ENCODE peak calls at places on chromosome 13, in five cellular contexts. One of them, this sample, is unnamed.

GRCh38 chr13:109336730-109337129 is 449.7 kb downstream of the IRS2 start:
- DNase-seq in stimulated activated CD4-positive, alpha-beta T cell treated with anti-CD3 and anti-CD28 coated beads, Interleukin-2, amount 100 ng/mL, for 48 hours: no peak
- DNase-seq in heart right ventricle: no peak
- DNase-seq in activated naive CD4-positive, alpha-beta T cell treated with anti-CD3 and anti-CD28 coated beads, Interleukin-2, amount 10 ng/mL, durations not matched to agents 7 days and 5 days: no peak
- DNase-seq in left ventricle myocardium inferior: no peak
- DNase-seq in this sample: no peak

GRCh38 chr13:74306496-74306895 is 172.3 kb upstream of the KLF12 start:
- DNase-seq in stimulated activated CD4-positive, alpha-beta T cell treated with anti-CD3 and anti-CD28 coated beads, Interleukin-2, amount 100 ng/mL, for 48 hours: no peak
- DNase-seq in heart right ventricle: no peak
- DNase-seq in activated naive CD4-positive, alpha-beta T cell treated with anti-CD3 and anti-CD28 coated beads, Interleukin-2, amount 10 ng/mL, durations not matched to agents 7 days and 5 days: no peak
- DNase-seq in left ventricle myocardium inferior: no peak
- DNase-seq in this sample: no peak

GRCh38 chr13:107864543-107865460 is 350.5 kb downstream of the LIG4 start:
- DNase-seq in stimulated activated CD4-positive, alpha-beta T cell treated with anti-CD3 and anti-CD28 coated beads, Interleukin-2, amount 100 ng/mL, for 48 hours: no peak
- DNase-seq in heart right ventricle: peak; percentile 35
- DNase-seq in activated naive CD4-positive, alpha-beta T cell treated with anti-CD3 and anti-CD28 coated beads, Interleukin-2, amount 10 ng/mL, durations not matched to agents 7 days and 5 days: peak; percentile 34
- DNase-seq in left ventricle myocardium inferior: no peak
- DNase-seq in this sample: no peak

GRCh38 chr13:112735791-112736190 is 46.0 kb downstream of the ATP11A start:
- DNase-seq in stimulated activated CD4-positive, alpha-beta T cell treated with anti-CD3 and anti-CD28 coated beads, Interleukin-2, amount 100 ng/mL, for 48 hours: no peak
- DNase-seq in heart right ventricle: no peak
- DNase-seq in activated naive CD4-positive, alpha-beta T cell treated with anti-CD3 and anti-CD28 coated beads, Interleukin-2, amount 10 ng/mL, durations not matched to agents 7 days and 5 days: no peak
- DNase-seq in left ventricle myocardium inferior: no peak
- DNase-seq in this sample: no peak

GRCh38 chr13:100721885-100722512 is 47.4 kb upstream of the TMTC4 start:
- DNase-seq in stimulated activated CD4-positive, alpha-beta T cell treated with anti-CD3 and anti-CD28 coated beads, Interleukin-2, amount 100 ng/mL, for 48 hours: peak; percentile 59
- DNase-seq in heart right ventricle: peak; percentile 16
- DNase-seq in activated naive CD4-positive, alpha-beta T cell treated with anti-CD3 and anti-CD28 coated beads, Interleukin-2, amount 10 ng/mL, durations not matched to agents 7 days and 5 days: peak; percentile 66
- DNase-seq in left ventricle myocardium inferior: no peak
- DNase-seq in this sample: no peak

GRCh38 chr13:96223231-96223630 is 133.3 kb downstream of the HS6ST3 start:
- DNase-seq in stimulated activated CD4-positive, alpha-beta T cell treated with anti-CD3 and anti-CD28 coated beads, Interleukin-2, amount 100 ng/mL, for 48 hours: no peak
- DNase-seq in heart right ventricle: peak; percentile 49
- DNase-seq in activated naive CD4-positive, alpha-beta T cell treated with anti-CD3 and anti-CD28 coated beads, Interleukin-2, amount 10 ng/mL, durations not matched to agents 7 days and 5 days: no peak
- DNase-seq in left ventricle myocardium inferior: peak; percentile 14
- DNase-seq in this sample: peak; percentile 77

GRCh38 chr13:29458419-29458818 is 137.1 kb downstream of the SLC7A1 start:
- DNase-seq in stimulated activated CD4-positive, alpha-beta T cell treated with anti-CD3 and anti-CD28 coated beads, Interleukin-2, amount 100 ng/mL, for 48 hours: no peak
- DNase-seq in heart right ventricle: no peak
- DNase-seq in activated naive CD4-positive, alpha-beta T cell treated with anti-CD3 and anti-CD28 coated beads, Interleukin-2, amount 10 ng/mL, durations not matched to agents 7 days and 5 days: no peak
- DNase-seq in left ventricle myocardium inferior: no peak
- DNase-seq in this sample: no peak

GRCh38 chr13:40191186-40191980 is 475.1 kb downstream of the FOXO1 start:
- DNase-seq in stimulated activated CD4-positive, alpha-beta T cell treated with anti-CD3 and anti-CD28 coated beads, Interleukin-2, amount 100 ng/mL, for 48 hours: no peak
- DNase-seq in heart right ventricle: no peak
- DNase-seq in activated naive CD4-positive, alpha-beta T cell treated with anti-CD3 and anti-CD28 coated beads, Interleukin-2, amount 10 ng/mL, durations not matched to agents 7 days and 5 days: no peak
- DNase-seq in left ventricle myocardium inferior: no peak
- DNase-seq in this sample: no peak

GRCh38 chr13:31067416-31068118 is 94.1 kb downstream of the HSPH1 start:
- DNase-seq in stimulated activated CD4-positive, alpha-beta T cell treated with anti-CD3 and anti-CD28 coated beads, Interleukin-2, amount 100 ng/mL, for 48 hours: no peak
- DNase-seq in heart right ventricle: no peak
- DNase-seq in activated naive CD4-positive, alpha-beta T cell treated with anti-CD3 and anti-CD28 coated beads, Interleukin-2, amount 10 ng/mL, durations not matched to agents 7 days and 5 days: no peak
- DNase-seq in left ventricle myocardium inferior: no peak
- DNase-seq in this sample: no peak

GRCh38 chr13:102582256-102582655 is 14.5 kb upstream of the TPP2 start:
- DNase-seq in stimulated activated CD4-positive, alpha-beta T cell treated with anti-CD3 and anti-CD28 coated beads, Interleukin-2, amount 100 ng/mL, for 48 hours: no peak
- DNase-seq in heart right ventricle: no peak
- DNase-seq in activated naive CD4-positive, alpha-beta T cell treated with anti-CD3 and anti-CD28 coated beads, Interleukin-2, amount 10 ng/mL, durations not matched to agents 7 days and 5 days: peak; percentile 31
- DNase-seq in left ventricle myocardium inferior: no peak
- DNase-seq in this sample: no peak

GRCh38 chr13:50230365-50230978 is 215.2 kb downstream of the KCNRG start:
- DNase-seq in stimulated activated CD4-positive, alpha-beta T cell treated with anti-CD3 and anti-CD28 coated beads, Interleukin-2, amount 100 ng/mL, for 48 hours: no peak
- DNase-seq in heart right ventricle: no peak
- DNase-seq in activated naive CD4-positive, alpha-beta T cell treated with anti-CD3 and anti-CD28 coated beads, Interleukin-2, amount 10 ng/mL, durations not matched to agents 7 days and 5 days: no peak
- DNase-seq in left ventricle myocardium inferior: no peak
- DNase-seq in this sample: no peak

GRCh38 chr13:39023761-39024160 is 14.1 kb downstream of the PROSER1 start:
- DNase-seq in stimulated activated CD4-positive, alpha-beta T cell treated with anti-CD3 and anti-CD28 coated beads, Interleukin-2, amount 100 ng/mL, for 48 hours: no peak
- DNase-seq in heart right ventricle: no peak
- DNase-seq in activated naive CD4-positive, alpha-beta T cell treated with anti-CD3 and anti-CD28 coated beads, Interleukin-2, amount 10 ng/mL, durations not matched to agents 7 days and 5 days: no peak
- DNase-seq in left ventricle myocardium inferior: no peak
- DNase-seq in this sample: no peak

GRCh38 chr13:98686281-98686680 is 66.2 kb downstream of the SLC15A1 start:
- DNase-seq in stimulated activated CD4-positive, alpha-beta T cell treated with anti-CD3 and anti-CD28 coated beads, Interleukin-2, amount 100 ng/mL, for 48 hours: no peak
- DNase-seq in heart right ventricle: no peak
- DNase-seq in activated naive CD4-positive, alpha-beta T cell treated with anti-CD3 and anti-CD28 coated beads, Interleukin-2, amount 10 ng/mL, durations not matched to agents 7 days and 5 days: no peak
- DNase-seq in left ventricle myocardium inferior: no peak
- DNase-seq in this sample: no peak

GRCh38 chr13:31045621-31046081 is 113.2 kb downstream of the TEX26 start:
- DNase-seq in stimulated activated CD4-positive, alpha-beta T cell treated with anti-CD3 and anti-CD28 coated beads, Interleukin-2, amount 100 ng/mL, for 48 hours: peak; percentile 57
- DNase-seq in heart right ventricle: peak; percentile 18
- DNase-seq in activated naive CD4-positive, alpha-beta T cell treated with anti-CD3 and anti-CD28 coated beads, Interleukin-2, amount 10 ng/mL, durations not matched to agents 7 days and 5 days: peak; percentile 74
- DNase-seq in left ventricle myocardium inferior: no peak
- DNase-seq in this sample: no peak

GRCh38 chr13:80881495-80882482 is 540.9 kb upstream of the SPRY2 start:
- DNase-seq in stimulated activated CD4-positive, alpha-beta T cell treated with anti-CD3 and anti-CD28 coated beads, Interleukin-2, amount 100 ng/mL, for 48 hours: no peak
- DNase-seq in heart right ventricle: no peak
- DNase-seq in activated naive CD4-positive, alpha-beta T cell treated with anti-CD3 and anti-CD28 coated beads, Interleukin-2, amount 10 ng/mL, durations not matched to agents 7 days and 5 days: no peak
- DNase-seq in left ventricle myocardium inferior: no peak
- DNase-seq in this sample: no peak

GRCh38 chr13:78610381-78610883 is 7.1 kb upstream of the POU4F1 start:
- DNase-seq in stimulated activated CD4-positive, alpha-beta T cell treated with anti-CD3 and anti-CD28 coated beads, Interleukin-2, amount 100 ng/mL, for 48 hours: no peak
- DNase-seq in heart right ventricle: no peak
- DNase-seq in activated naive CD4-positive, alpha-beta T cell treated with anti-CD3 and anti-CD28 coated beads, Interleukin-2, amount 10 ng/mL, durations not matched to agents 7 days and 5 days: no peak
- DNase-seq in left ventricle myocardium inferior: no peak
- DNase-seq in this sample: no peak

GRCh38 chr13:108755084-108755483 is 125.7 kb downstream of the MYO16 start:
- DNase-seq in stimulated activated CD4-positive, alpha-beta T cell treated with anti-CD3 and anti-CD28 coated beads, Interleukin-2, amount 100 ng/mL, for 48 hours: no peak
- DNase-seq in heart right ventricle: no peak
- DNase-seq in activated naive CD4-positive, alpha-beta T cell treated with anti-CD3 and anti-CD28 coated beads, Interleukin-2, amount 10 ng/mL, durations not matched to agents 7 days and 5 days: no peak
- DNase-seq in left ventricle myocardium inferior: no peak
- DNase-seq in this sample: no peak

GRCh38 chr13:113813749-113814434 is 50.0 kb downstream of the GAS6 start:
- DNase-seq in stimulated activated CD4-positive, alpha-beta T cell treated with anti-CD3 and anti-CD28 coated beads, Interleukin-2, amount 100 ng/mL, for 48 hours: no peak
- DNase-seq in heart right ventricle: no peak
- DNase-seq in activated naive CD4-positive, alpha-beta T cell treated with anti-CD3 and anti-CD28 coated beads, Interleukin-2, amount 10 ng/mL, durations not matched to agents 7 days and 5 days: no peak
- DNase-seq in left ventricle myocardium inferior: no peak
- DNase-seq in this sample: no peak

GRCh38 chr13:26488236-26489028 is 69.1 kb upstream of the WASF3 start:
- DNase-seq in stimulated activated CD4-positive, alpha-beta T cell treated with anti-CD3 and anti-CD28 coated beads, Interleukin-2, amount 100 ng/mL, for 48 hours: no peak
- DNase-seq in heart right ventricle: no peak
- DNase-seq in activated naive CD4-positive, alpha-beta T cell treated with anti-CD3 and anti-CD28 coated beads, Interleukin-2, amount 10 ng/mL, durations not matched to agents 7 days and 5 days: no peak
- DNase-seq in left ventricle myocardium inferior: no peak
- DNase-seq in this sample: no peak

GRCh38 chr13:113584870-113585671 is 518 bp downstream of the TFDP1 start:
- DNase-seq in stimulated activated CD4-positive, alpha-beta T cell treated with anti-CD3 and anti-CD28 coated beads, Interleukin-2, amount 100 ng/mL, for 48 hours: peak; percentile 29
- DNase-seq in heart right ventricle: no peak
- DNase-seq in activated naive CD4-positive, alpha-beta T cell treated with anti-CD3 and anti-CD28 coated beads, Interleukin-2, amount 10 ng/mL, durations not matched to agents 7 days and 5 days: peak; percentile 61
- DNase-seq in left ventricle myocardium inferior: no peak
- DNase-seq in this sample: peak; percentile 71

GRCh38 chr13:110126391-110126961 is 180.5 kb downstream of the COL4A1 start:
- DNase-seq in stimulated activated CD4-positive, alpha-beta T cell treated with anti-CD3 and anti-CD28 coated beads, Interleukin-2, amount 100 ng/mL, for 48 hours: no peak
- DNase-seq in heart right ventricle: peak; percentile 77
- DNase-seq in activated naive CD4-positive, alpha-beta T cell treated with anti-CD3 and anti-CD28 coated beads, Interleukin-2, amount 10 ng/mL, durations not matched to agents 7 days and 5 days: no peak
- DNase-seq in left ventricle myocardium inferior: peak; percentile 76
- DNase-seq in this sample: peak; percentile 85

GRCh38 chr13:79245937-79246574 is 160.0 kb downstream of the RBM26 start:
- DNase-seq in stimulated activated CD4-positive, alpha-beta T cell treated with anti-CD3 and anti-CD28 coated beads, Interleukin-2, amount 100 ng/mL, for 48 hours: no peak
- DNase-seq in heart right ventricle: no peak
- DNase-seq in activated naive CD4-positive, alpha-beta T cell treated with anti-CD3 and anti-CD28 coated beads, Interleukin-2, amount 10 ng/mL, durations not matched to agents 7 days and 5 days: no peak
- DNase-seq in left ventricle myocardium inferior: no peak
- DNase-seq in this sample: no peak

GRCh38 chr13:114019367-114019766 is 45.5 kb upstream of the C13orf46 start:
- DNase-seq in stimulated activated CD4-positive, alpha-beta T cell treated with anti-CD3 and anti-CD28 coated beads, Interleukin-2, amount 100 ng/mL, for 48 hours: peak; percentile 49
- DNase-seq in heart right ventricle: no peak
- DNase-seq in activated naive CD4-positive, alpha-beta T cell treated with anti-CD3 and anti-CD28 coated beads, Interleukin-2, amount 10 ng/mL, durations not matched to agents 7 days and 5 days: peak; percentile 49
- DNase-seq in left ventricle myocardium inferior: no peak
- DNase-seq in this sample: no peak

GRCh38 chr13:65926750-65927171 is 1303.4 kb downstream of the PCDH9 start:
- DNase-seq in stimulated activated CD4-positive, alpha-beta T cell treated with anti-CD3 and anti-CD28 coated beads, Interleukin-2, amount 100 ng/mL, for 48 hours: no peak
- DNase-seq in heart right ventricle: peak; percentile 11
- DNase-seq in activated naive CD4-positive, alpha-beta T cell treated with anti-CD3 and anti-CD28 coated beads, Interleukin-2, amount 10 ng/mL, durations not matched to agents 7 days and 5 days: no peak
- DNase-seq in left ventricle myocardium inferior: peak; percentile 38
- DNase-seq in this sample: no peak

GRCh38 chr13:44918323-44919102 is 70.8 kb downstream of the NUFIP1 start:
- DNase-seq in stimulated activated CD4-positive, alpha-beta T cell treated with anti-CD3 and anti-CD28 coated beads, Interleukin-2, amount 100 ng/mL, for 48 hours: peak; percentile 73
- DNase-seq in heart right ventricle: peak; percentile 87
- DNase-seq in activated naive CD4-positive, alpha-beta T cell treated with anti-CD3 and anti-CD28 coated beads, Interleukin-2, amount 10 ng/mL, durations not matched to agents 7 days and 5 days: peak; percentile 88
- DNase-seq in left ventricle myocardium inferior: peak; percentile 89
- DNase-seq in this sample: peak; percentile 94

GRCh38 chr13:106636492-106636891 is 68.6 kb upstream of the ARGLU1 start:
- DNase-seq in stimulated activated CD4-positive, alpha-beta T cell treated with anti-CD3 and anti-CD28 coated beads, Interleukin-2, amount 100 ng/mL, for 48 hours: no peak
- DNase-seq in heart right ventricle: no peak
- DNase-seq in activated naive CD4-positive, alpha-beta T cell treated with anti-CD3 and anti-CD28 coated beads, Interleukin-2, amount 10 ng/mL, durations not matched to agents 7 days and 5 days: no peak
- DNase-seq in left ventricle myocardium inferior: no peak
- DNase-seq in this sample: no peak

GRCh38 chr13:24681930-24682329 is 1.7 kb downstream of the ATP12A start:
- DNase-seq in stimulated activated CD4-positive, alpha-beta T cell treated with anti-CD3 and anti-CD28 coated beads, Interleukin-2, amount 100 ng/mL, for 48 hours: no peak
- DNase-seq in heart right ventricle: no peak
- DNase-seq in activated naive CD4-positive, alpha-beta T cell treated with anti-CD3 and anti-CD28 coated beads, Interleukin-2, amount 10 ng/mL, durations not matched to agents 7 days and 5 days: no peak
- DNase-seq in left ventricle myocardium inferior: no peak
- DNase-seq in this sample: no peak

GRCh38 chr13:34145061-34145460 is 327.1 kb downstream of the RFC3 start:
- DNase-seq in stimulated activated CD4-positive, alpha-beta T cell treated with anti-CD3 and anti-CD28 coated beads, Interleukin-2, amount 100 ng/mL, for 48 hours: no peak
- DNase-seq in heart right ventricle: no peak
- DNase-seq in activated naive CD4-positive, alpha-beta T cell treated with anti-CD3 and anti-CD28 coated beads, Interleukin-2, amount 10 ng/mL, durations not matched to agents 7 days and 5 days: no peak
- DNase-seq in left ventricle myocardium inferior: no peak
- DNase-seq in this sample: no peak

GRCh38 chr13:51714663-51715168 is 89.2 kb downstream of the DHRS12 start:
- DNase-seq in stimulated activated CD4-positive, alpha-beta T cell treated with anti-CD3 and anti-CD28 coated beads, Interleukin-2, amount 100 ng/mL, for 48 hours: no peak
- DNase-seq in heart right ventricle: no peak
- DNase-seq in activated naive CD4-positive, alpha-beta T cell treated with anti-CD3 and anti-CD28 coated beads, Interleukin-2, amount 10 ng/mL, durations not matched to agents 7 days and 5 days: no peak
- DNase-seq in left ventricle myocardium inferior: no peak
- DNase-seq in this sample: no peak

This sample was measured in cardiac septum.